ENCODE peak calls at places on chromosomes 11 and 22, in five cellular contexts. O is foreskin keratinocyte, T is iris pigment epithelial cell, G is esophagus squamous epithelium, I is HCEC 1CT. A is an unnamed sample.

GRCh38 chr11:11243258-11243789 is 109.7 kb downstream of the CSNK2A3 start:
- DNase-seq in O (no peak), T (no peak), G (no peak), I (no peak), A (no peak)

GRCh38 chr11:84722583-84723108 is 904.5 kb downstream of the DLG2 start:
- DNase-seq in O (no peak), T (no peak), G (no peak), I (no peak), A (no peak)

GRCh38 chr22:47994899-47995573 is 1232.6 kb downstream of the TBC1D22A start:
- DNase-seq in O (no peak), T (no peak), G (no peak), I (no peak), A (no peak)

GRCh38 chr11:105780781-105781525 is 171.1 kb downstream of the GRIA4 start:
- DNase-seq in O (no peak), T (no peak), G (no peak), I (no peak), A (no peak)

GRCh38 chr22:37260939-37261338 is 16.9 kb upstream of the RAC2 start:
- DNase-seq in O (no peak), T (peak), G (no peak), I (peak), A (no peak)

GRCh38 chr22:50436134-50436830 is 38.6 kb downstream of the SBF1 start:
- DNase-seq in O (no peak), T (no peak), G (no peak), I (no peak), A (no peak)

GRCh38 chr11:122769126-122769780 is 69.0 kb upstream of the CRTAM start:
- DNase-seq in O (no peak), T (peak), G (no peak), I (no peak), A (no peak)

GRCh38 chr22:37229012-37229804 is 14.9 kb downstream of the RAC2 start:
- DNase-seq in O (peak), T (peak), G (no peak), I (peak), A (peak)

GRCh38 chr22:45285431-45286058 is 796 bp downstream of the UPK3A start:
- DNase-seq in O (no peak), T (no peak), G (no peak), I (no peak), A (no peak)

GRCh38 chr11:75858613-75859012 is 43.6 kb downstream of the UVRAG start:
- DNase-seq in O (peak), T (peak), G (no peak), I (peak), A (no peak)

GRCh38 chr11:129530154-129530895 is 154.7 kb downstream of the BARX2 start:
- DNase-seq in O (no peak), T (no peak), G (no peak), I (no peak), A (no peak)

GRCh38 chr22:39938509-39938908 is 21.7 kb upstream of the TMA7B start:
- DNase-seq in O (no peak), T (no peak), G (no peak), I (no peak), A (no peak)

GRCh38 chr11:120035756-120036155 is 102.2 kb downstream of the TRIM29 start:
- DNase-seq in O (no peak), T (no peak), G (no peak), I (no peak), A (peak)

GRCh38 chr11:122204206-122204605 is 88.2 kb upstream of the BLID start:
- DNase-seq in O (no peak), T (peak), G (no peak), I (no peak), A (no peak)

GRCh38 chr22:26658161-26658560 is 773 bp downstream of the MIAT start:
- DNase-seq in O (no peak), T (no peak), G (no peak), I (no peak), A (no peak)

GRCh38 chr11:6258571-6258998 is 1.1 kb upstream of the CCKBR start:
- DNase-seq in O (no peak), T (no peak), G (no peak), I (no peak), A (no peak)

GRCh38 chr11:8631395-8632110 is 37.5 kb upstream of the STK33 start:
- DNase-seq in O (peak), T (peak), G (no peak), I (peak), A (no peak)

GRCh38 chr22:19285831-19286230 is 5.7 kb downstream of the CLTCL1 start:
- DNase-seq in O (no peak), T (no peak), G (no peak), I (no peak), A (no peak)

GRCh38 chr11:12986194-12986898 is 22.8 kb upstream of the RASSF10 start:
- DNase-seq in O (no peak), T (no peak), G (no peak), I (no peak), A (no peak)

GRCh38 chr11:11789735-11790369 is 51.9 kb upstream of the USP47 start:
- DNase-seq in O (no peak), T (peak), G (no peak), I (no peak), A (no peak)

GRCh38 chr22:41576877-41577276 is 12.8 kb downstream of the PMM1 start:
- DNase-seq in O (peak), T (peak), G (no peak), I (peak), A (no peak)

GRCh38 chr11:86459682-86460460 is 85.2 kb downstream of the CCDC81 start:
- DNase-seq in O (peak), T (peak), G (no peak), I (peak), A (peak)

GRCh38 chr11:17803751-17804334 is 69.3 kb downstream of the KCNC1 start:
- DNase-seq in O (no peak), T (no peak), G (no peak), I (no peak), A (peak)

GRCh38 chr11:59560290-59560701 is 49.0 kb downstream of the OR4D9 start:
- DNase-seq in O (peak), T (peak), G (no peak), I (peak), A (peak)

GRCh38 chr22:23270212-23270733 is 90.0 kb downstream of the BCR start:
- DNase-seq in O (no peak), T (no peak), G (no peak), I (no peak), A (peak)

GRCh38 chr22:23696326-23696851 is 5.6 kb downstream of the RGL4 start:
- DNase-seq in O (no peak), T (peak), G (peak), I (no peak), A (no peak)

GRCh38 chr11:86638673-86639072 is 33.7 kb downstream of the ME3 start:
- DNase-seq in O (no peak), T (no peak), G (no peak), I (no peak), A (no peak)

GRCh38 chr11:130137999-130138398 is 21.6 kb upstream of the ST14 start:
- DNase-seq in O (no peak), T (no peak), G (no peak), I (no peak), A (no peak)

GRCh38 chr22:44541671-44542319 is 43.8 kb upstream of the RTL6 start:
- DNase-seq in O (no peak), T (no peak), G (no peak), I (no peak), A (no peak)

GRCh38 chr11:32154275-32154674 is 63.4 kb downstream of the RCN1 start:
- DNase-seq in O (no peak), T (peak), G (no peak), I (peak), A (no peak)

GRCh38 chr11:72673284-72673942 is 809 bp downstream of the PDE2A start:
- DNase-seq in O (no peak), T (no peak), G (no peak), I (no peak), A (no peak)

GRCh38 chr11:110251837-110252236 is 44.6 kb downstream of the RDX start:
- DNase-seq in O (peak), T (peak), G (no peak), I (peak), A (no peak)

GRCh38 chr11:15146271-15147003 is 31.7 kb downstream of the INSC start:
- DNase-seq in O (peak), T (peak), G (no peak), I (peak), A (no peak)

GRCh38 chr11:10503777-10504176 is 37.2 kb downstream of the RNF141 start:
- DNase-seq in O (no peak), T (no peak), G (no peak), I (no peak), A (peak)

A was measured in DMS79 treated with DMSO at 0.1 percent for 48 hours.